ENCODE peak calls at places on chromosomes 4 and X, in eight cellular contexts. O is activated CD4-positive, alpha-beta T cell treated with anti-CD3 and anti-CD28 coated beads, Interleukin-2, amount 10 ng/mL, durations not matched to agents 24 days and 14 days; B is Right ventricle myocardium superior; W is right lobe of liver; V is amniotic stem cell; U is breast epithelium; J is T-cell; A is uterus. M is an unnamed sample.
A peak's percentile ranks its signal among the peaks of the same experiment; 100 is the strongest.

GRCh38 chr4:129364747-129365452 is 268.9 kb downstream of the C4orf33 start:
- DNase-seq in B (no peak), U (no peak), W (no peak), A (no peak), J (no peak), O (peak; percentile 65), V (no peak), M (no peak)

GRCh38 chrX:68724531-68725020 is 77.1 kb downstream of the STARD8 start:
- DNase-seq in O (no peak), V (no peak), A (peak; percentile 7), W (no peak), B (no peak), U (no peak), J (no peak), M (no peak)

GRCh38 chrX:41808042-41808441 is 84.1 kb downstream of the GPR82 start:
- DNase-seq in J (no peak), O (no peak), U (no peak), A (no peak), W (no peak), B (no peak), V (no peak), M (no peak)

GRCh38 chrX:24577091-24577490 is 70.1 kb downstream of the PCYT1B start:
- DNase-seq in J (no peak), A (no peak), W (no peak), B (no peak), O (no peak), V (no peak), U (no peak), M (no peak)

GRCh38 chrX:19579485-19579884 is 64.2 kb upstream of the MAP3K15 start:
- DNase-seq in J (no peak), U (no peak), W (no peak), V (no peak), B (no peak), A (no peak), O (no peak), M (no peak)

GRCh38 chr4:188783606-188784157 is 644.4 kb downstream of the TRIML1 start:
- DNase-seq in A (no peak), O (no peak), W (no peak), B (no peak), J (no peak), U (no peak), V (no peak), M (no peak)

GRCh38 chrX:78886550-78886949 is 58.6 kb upstream of the P2RY10 start:
- DNase-seq in V (no peak), A (no peak), U (no peak), B (no peak), J (no peak), O (no peak), W (no peak), M (no peak)

GRCh38 chrX:119181491-119181890 is 53.9 kb upstream of the KIAA1210 start:
- DNase-seq in U (no peak), W (peak; percentile 67), J (no peak), V (no peak), A (no peak), B (no peak), O (no peak), M (no peak)

GRCh38 chr4:153502584-153502983 is 36.4 kb downstream of the TMEM131L start:
- DNase-seq in U (no peak), B (no peak), V (no peak), A (no peak), O (no peak), W (no peak), J (no peak), M (no peak)

GRCh38 chr4:168631241-168632151 is 134.6 kb downstream of the PALLD start:
- DNase-seq in J (no peak), V (peak; percentile 40), B (peak; percentile 78), A (peak; percentile 82), O (peak; percentile 59), U (peak; percentile 65), W (peak; percentile 68), M (no peak)

GRCh38 chr4:154234576-154234975 is 257.0 kb downstream of the DCHS2 start:
- DNase-seq in J (no peak), V (no peak), U (no peak), W (no peak), A (no peak), B (no peak), O (no peak), M (no peak)

GRCh38 chrX:134782796-134783195 is 124.5 kb upstream of the PLAC1 start:
- DNase-seq in B (no peak), V (peak; percentile 22), O (no peak), A (no peak), U (no peak), J (no peak), W (no peak), M (no peak)

GRCh38 chr4:169999923-170000322 is 26.3 kb downstream of the MFAP3L start:
- DNase-seq in J (no peak), O (no peak), U (no peak), W (no peak), V (no peak), B (no peak), A (no peak), M (no peak)

GRCh38 chr4:7649741-7650531 is 215.2 kb upstream of the PSAPL1 start:
- DNase-seq in A (no peak), W (peak; percentile 31), B (no peak), V (peak; percentile 32), O (peak; percentile 82), J (peak; percentile 69), U (no peak), M (no peak)

GRCh38 chr4:87911252-87911774 is 64.2 kb upstream of the SPP1 start:
- DNase-seq in W (no peak), A (no peak), O (no peak), J (no peak), V (no peak), U (no peak), B (no peak), M (no peak)

GRCh38 chrX:101417981-101418841 is 10.2 kb downstream of the HNRNPH2 start:
- DNase-seq in V (peak; percentile 1), J (peak; percentile 3), W (peak; percentile 75), O (peak; percentile 80), B (peak; percentile 83), U (peak; percentile 53), A (peak; percentile 54), M (peak; percentile 64)

GRCh38 chr4:63618883-63619573 is 790.2 kb downstream of the TECRL start:
- DNase-seq in U (no peak), J (no peak), B (no peak), A (no peak), W (no peak), O (no peak), V (no peak), M (no peak)

GRCh38 chr4:109332926-109333464 is 30.5 kb upstream of the COL25A1 start:
- DNase-seq in O (peak; percentile 62), W (no peak), V (no peak), U (no peak), J (no peak), A (no peak), B (no peak), M (no peak)

GRCh38 chr4:972651-973424 is 531 bp downstream of the DGKQ start:
- DNase-seq in V (no peak), U (no peak), O (peak; percentile 88), A (no peak), J (peak; percentile 60), W (no peak), B (no peak), M (no peak)

GRCh38 chr4:28772066-28772465 is 1911.4 kb downstream of the STIM2 start:
- DNase-seq in A (no peak), O (no peak), B (no peak), W (no peak), U (no peak), V (no peak), J (no peak), M (no peak)

GRCh38 chr4:6417516-6417915 is 54.9 kb downstream of the PPP2R2C start:
- DNase-seq in J (no peak), B (no peak), U (no peak), A (no peak), V (no peak), W (no peak), O (no peak), M (no peak)

GRCh38 chr4:86358176-86358701 is 1.6 kb downstream of the MAPK10 start:
- DNase-seq in B (no peak), A (no peak), V (no peak), U (no peak), W (no peak), J (no peak), O (no peak), M (no peak)

GRCh38 chr4:140344621-140345020 is 28.8 kb upstream of the SCOC start:
- DNase-seq in B (no peak), W (no peak), V (no peak), O (no peak), J (no peak), A (no peak), U (no peak), M (no peak)

GRCh38 chr4:110616162-110617062 is 6.5 kb downstream of the PITX2 start:
- DNase-seq in V (no peak), B (no peak), O (peak; percentile 50), U (no peak), A (no peak), W (no peak), J (no peak), M (no peak)

GRCh38 chrX:97594825-97595224 is 711.1 kb downstream of the RPA4 start:
- DNase-seq in O (no peak), W (no peak), B (no peak), A (no peak), U (no peak), J (no peak), V (no peak), M (no peak)

GRCh38 chr4:77269505-77269904 is 112.5 kb downstream of the CCNG2 start:
- DNase-seq in O (no peak), U (no peak), A (no peak), V (no peak), B (no peak), J (no peak), W (no peak), M (no peak)

GRCh38 chr4:168694669-168695068 is 197.8 kb downstream of the PALLD start:
- DNase-seq in O (no peak), U (no peak), W (no peak), A (no peak), B (no peak), J (no peak), V (no peak), M (no peak)

GRCh38 chrX:75295641-75296040 is 21.8 kb downstream of the UPRT start:
- DNase-seq in O (no peak), A (no peak), V (no peak), B (no peak), W (no peak), J (no peak), U (no peak), M (no peak)

GRCh38 chr4:86481429-86481828 is 112.7 kb upstream of the PTPN13 start:
- DNase-seq in J (no peak), V (no peak), A (no peak), W (no peak), B (no peak), U (no peak), O (no peak), M (no peak)

GRCh38 chrX:16212436-16212835 is 45.2 kb downstream of the MAGEB17 start:
- DNase-seq in O (peak; percentile 50), W (no peak), J (no peak), A (no peak), B (no peak), V (no peak), U (no peak), M (no peak)

GRCh38 chr4:150591904-150592303 is 10.0 kb downstream of the MAB21L2 start:
- DNase-seq in O (no peak), W (no peak), J (no peak), B (no peak), U (no peak), V (no peak), A (no peak), M (no peak)

GRCh38 chr4:8394125-8394524 is 46.4 kb downstream of the ACOX3 start:
- DNase-seq in O (no peak), V (peak; percentile 21), B (peak; percentile 93), W (no peak), J (no peak), A (peak; percentile 75), U (no peak), M (peak; percentile 78)

GRCh38 chr4:120293341-120293740 is 226.7 kb upstream of the MAD2L1 start:
- DNase-seq in U (no peak), W (no peak), O (no peak), A (no peak), J (no peak), B (no peak), V (peak; percentile 1), M (no peak)

GRCh38 chrX:150582338-150582948 is 14.0 kb downstream of the MTM1 start:
- DNase-seq in J (no peak), V (no peak), W (no peak), U (no peak), O (no peak), B (no peak), A (no peak), M (no peak)